ENCODE peak calls at places on chromosomes 13 and 19, in six cellular contexts. V is choroid plexus epithelial cell, J is psoas muscle, W is nephron progenitor cell, R is RWPE1, C is WTC11. Z is an unnamed sample.

GRCh38 chr19:13172335-13173128 is 22.3 kb downstream of the IER2 start:
- DNase-seq in V (peak), J (peak), W (no peak), R (peak), C (no peak), Z (no peak)

GRCh38 chr19:44737238-44738160 is 11.0 kb upstream of the BCL3 start:
- DNase-seq in V (peak), J (no peak), W (no peak), R (no peak), C (no peak), Z (peak)

GRCh38 chr19:35978271-35978670 is 16.7 kb upstream of the SDHAF1 start:
- DNase-seq in V (no peak), J (no peak), W (no peak), R (no peak), C (no peak), Z (no peak)

GRCh38 chr13:77563110-77563509 is 27.6 kb downstream of the SCEL start:
- DNase-seq in V (peak), J (no peak), W (no peak), R (no peak), C (no peak), Z (no peak)

GRCh38 chr13:110447058-110447511 is 114.4 kb downstream of the RAB20 start:
- DNase-seq in V (peak), J (no peak), W (no peak), R (no peak), C (no peak), Z (peak)

GRCh38 chr13:18212873-18213272 is 968.8 kb downstream of the TUBA3C start:
- DNase-seq in V (peak), J (no peak), W (no peak), R (no peak), C (no peak), Z (no peak)

GRCh38 chr19:15300533-15301194 is 31.7 kb downstream of the BRD4 start:
- DNase-seq in V (peak), J (no peak), W (no peak), R (no peak), C (no peak), Z (no peak)

GRCh38 chr13:80558074-80558473 is 217.1 kb upstream of the SPRY2 start:
- DNase-seq in V (no peak), J (no peak), W (no peak), R (no peak), C (no peak), Z (no peak)

GRCh38 chr13:111202745-111203144 is 87.6 kb downstream of the ARHGEF7 start:
- DNase-seq in V (peak), J (no peak), W (no peak), R (peak), C (no peak), Z (peak)

GRCh38 chr19:44823373-44823698 is 14.4 kb downstream of the BCAM start:
- DNase-seq in V (no peak), J (no peak), W (no peak), R (no peak), C (no peak), Z (no peak)

GRCh38 chr13:77028202-77028601 is 1.2 kb upstream of the FBXL3 start:
- DNase-seq in V (peak), J (no peak), W (no peak), R (no peak), C (no peak), Z (no peak)

GRCh38 chr19:56139847-56140582 is 1.1 kb upstream of the ZNF444 start:
- DNase-seq in V (peak), J (no peak), W (no peak), R (no peak), C (no peak), Z (no peak)

GRCh38 chr19:4414144-4414799 is 11.8 kb downstream of the CHAF1A start:
- DNase-seq in V (peak), J (no peak), W (no peak), R (no peak), C (no peak), Z (no peak)

GRCh38 chr13:111505175-111505777 is 184.8 kb downstream of the TEX29 start:
- DNase-seq in V (no peak), J (no peak), W (peak), R (no peak), C (peak), Z (no peak)

GRCh38 chr13:97858161-97858560 is 95.3 kb upstream of the IPO5 start:
- DNase-seq in V (no peak), J (no peak), W (no peak), R (no peak), C (no peak), Z (no peak)

GRCh38 chr13:30119476-30119875 is 187.9 kb downstream of the KATNAL1 start:
- DNase-seq in V (peak), J (no peak), W (no peak), R (no peak), C (no peak), Z (peak)

GRCh38 chr13:94947965-94948371 is 235.6 kb upstream of the SOX21 start:
- DNase-seq in V (no peak), J (no peak), W (no peak), R (no peak), C (no peak), Z (no peak)

GRCh38 chr13:42478531-42479156 is 95.3 kb upstream of the TNFSF11 start:
- DNase-seq in V (peak), J (no peak), W (no peak), R (no peak), C (no peak), Z (peak)

GRCh38 chr13:109344552-109345157 is 441.7 kb downstream of the IRS2 start:
- DNase-seq in V (peak), J (no peak), W (no peak), R (peak), C (no peak), Z (no peak)

GRCh38 chr19:29115181-29115580 is 97.8 kb downstream of the UQCRFS1 start:
- DNase-seq in V (no peak), J (no peak), W (no peak), R (no peak), C (no peak), Z (no peak)

DNA sequence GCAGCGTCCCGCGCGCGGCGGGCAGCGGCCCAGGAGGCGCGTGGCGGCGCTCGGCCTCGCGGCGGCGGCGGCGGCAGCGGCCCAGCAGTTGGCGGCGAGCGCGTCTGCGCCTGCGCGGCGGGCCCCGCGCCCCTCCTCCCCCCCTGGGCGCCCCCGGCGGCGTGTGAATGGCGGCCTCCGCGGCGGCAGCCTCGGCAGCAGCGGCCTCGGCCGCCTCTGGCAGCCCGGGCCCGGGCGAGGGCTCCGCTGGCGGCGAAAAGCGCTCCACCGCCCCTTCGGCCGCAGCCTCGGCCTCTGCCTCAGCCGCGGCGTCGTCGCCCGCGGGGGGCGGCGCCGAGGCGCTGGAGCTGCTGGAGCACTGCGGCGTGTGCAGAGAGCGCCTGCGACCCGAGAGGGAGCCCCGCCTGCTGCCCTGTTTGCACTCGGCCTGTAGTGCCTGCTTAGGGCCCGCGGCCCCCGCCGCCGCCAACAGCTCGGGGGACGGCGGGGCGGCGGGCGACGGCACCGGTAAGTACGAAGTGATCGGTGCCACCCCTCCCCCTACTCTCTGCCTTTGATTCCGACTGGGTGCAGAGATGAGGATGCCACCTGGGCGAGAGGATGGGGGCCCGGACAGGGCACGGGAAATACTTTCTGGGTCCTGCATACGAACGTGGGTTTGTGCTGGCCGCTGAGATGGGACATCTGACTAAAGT is 874 bp downstream of the TRIM28 start:
- DNase-seq in V (peak), J (no peak), W (peak), R (peak), C (peak), Z (peak)
- TF ChIP-seq CTCF in V (no peak), J (no peak), W (no peak), R (no peak), C (no peak), Z (no peak)

GRCh38 chr19:58229255-58229639 is 533 bp downstream of the ZNF544 start:
- DNase-seq in V (peak), J (no peak), W (peak), R (peak), C (peak), Z (peak)
- TF ChIP-seq CTCF in V (peak), J (no peak), W (no peak), R (peak), C (no peak), Z (peak)

DNA sequence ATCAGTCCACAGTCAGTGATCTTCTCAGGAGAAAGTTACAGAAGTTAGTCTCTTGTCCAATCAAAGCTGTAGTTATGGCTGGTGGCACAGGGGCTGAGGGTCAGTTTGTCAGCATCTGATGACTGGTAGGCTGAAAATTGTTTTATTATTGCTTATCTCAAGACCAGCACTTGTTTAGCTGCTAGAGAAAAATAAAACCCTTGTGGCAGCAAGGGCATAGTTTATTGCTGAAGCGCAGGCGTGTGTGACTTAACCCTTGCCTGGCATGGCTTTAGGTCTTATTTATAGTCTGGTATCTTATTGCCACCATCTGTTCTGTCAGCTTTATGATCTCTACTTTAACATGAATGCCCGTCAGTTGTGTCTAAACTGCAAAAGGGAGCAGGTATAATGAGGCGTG is 154.7 kb downstream of the USP12 start:
- DNase-seq in V (no peak), J (no peak), W (no peak), R (no peak), C (no peak), Z (no peak)
- TF ChIP-seq CTCF in V (no peak), J (no peak), W (no peak), R (no peak), C (no peak), Z (no peak)

GRCh38 chr13:82356667-82357066 is 1525.6 kb downstream of the SLITRK1 start:
- DNase-seq in V (peak), J (no peak), W (no peak), R (no peak), C (no peak), Z (no peak)
- TF ChIP-seq CTCF in V (peak), J (no peak), W (no peak), R (no peak), C (no peak), Z (no peak)

DNA sequence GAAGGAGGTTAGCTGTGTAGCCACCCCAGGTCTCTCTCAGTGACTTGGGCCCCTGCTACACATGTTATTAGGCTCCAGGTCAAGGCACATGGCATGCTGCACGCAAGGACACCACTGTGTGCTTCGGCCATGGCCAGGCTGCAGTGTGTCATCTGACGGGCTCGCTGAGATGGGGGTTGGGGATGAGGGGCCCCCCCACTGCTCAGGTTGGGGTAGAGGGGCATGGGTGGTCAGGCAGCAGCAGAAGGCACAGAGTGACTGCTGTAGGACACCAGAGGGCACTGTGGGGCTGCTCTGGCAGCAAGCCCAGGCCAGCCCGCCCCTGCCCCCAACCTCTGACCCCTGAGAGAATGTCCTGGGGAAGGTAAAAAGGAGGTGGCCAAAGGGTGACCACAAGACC is 32.2 kb upstream of the ISYNA1 start:
- DNase-seq in V (no peak), J (no peak), W (peak), R (no peak), C (peak), Z (peak)
- TF ChIP-seq CTCF in V (peak), J (peak), W (peak), R (no peak), C (peak), Z (peak)

DNA sequence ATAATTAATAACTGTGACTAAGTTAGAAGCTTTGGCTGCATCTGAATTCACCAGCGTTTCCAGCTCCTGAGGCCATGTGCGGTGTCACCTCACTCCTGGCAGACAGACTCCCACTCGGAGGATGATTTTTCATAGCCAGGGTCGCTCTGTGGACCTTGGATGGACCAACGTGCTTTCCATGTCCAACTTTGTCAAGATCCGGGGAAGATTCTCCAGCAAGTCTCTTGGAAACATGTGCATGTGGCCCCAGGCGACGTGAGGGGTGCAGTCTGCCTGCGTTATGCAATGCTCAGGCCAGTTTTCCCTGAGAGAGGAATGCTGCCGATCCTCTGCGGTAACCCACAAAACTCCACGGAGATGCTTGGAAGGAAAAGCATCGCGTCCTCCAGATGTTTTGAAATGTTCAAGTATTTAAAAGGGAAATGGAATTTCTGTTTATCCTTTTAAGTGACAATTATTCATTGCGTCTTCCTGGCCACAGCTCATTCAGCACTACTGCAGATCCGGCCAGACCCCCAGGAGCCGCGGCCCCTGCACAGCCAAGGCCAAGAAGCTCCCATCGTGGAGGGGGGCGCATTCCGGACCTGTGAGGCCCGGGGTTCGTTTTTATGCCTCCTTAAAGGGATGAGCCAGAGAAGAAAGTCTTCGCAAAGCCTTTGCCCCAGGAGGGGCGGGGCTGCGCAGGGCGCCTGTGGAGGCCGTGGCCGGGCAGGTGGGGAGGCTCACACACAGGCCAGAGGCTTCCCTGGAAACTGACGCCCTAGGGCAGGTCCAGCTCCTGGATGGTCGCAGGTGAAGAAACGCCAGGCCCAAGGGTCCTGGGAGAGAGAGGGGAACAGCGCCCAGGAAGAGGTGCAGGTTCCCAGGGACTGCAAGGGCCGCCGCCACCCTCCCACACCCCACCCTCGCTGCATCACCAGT is 46.0 kb downstream of the C13orf46 start:
- DNase-seq in V (peak), J (peak), W (no peak), R (no peak), C (peak), Z (no peak)
- TF ChIP-seq CTCF in V (no peak), J (no peak), W (no peak), R (no peak), C (no peak), Z (no peak)

GRCh38 chr19:42942187-42942789 is 5.3 kb upstream of the PSG7 start:
- DNase-seq in V (peak), J (no peak), W (no peak), R (no peak), C (peak), Z (peak)
- TF ChIP-seq CTCF in V (peak), J (no peak), W (no peak), R (no peak), C (peak), Z (peak)